ENCODE peak calls at places on chromosomes 13 and 19, in eight cellular contexts. N is neural progenitor cell, V is heart right ventricle, T is lung, M is left lung, Q is heart left ventricle, K is neuronal stem cell, G is gastrocnemius medialis. B is an unnamed sample.

GRCh38 chr13:80977168-80977567 is 636.2 kb upstream of the SPRY2 start:
- DNase-seq in G (no peak), N (no peak), T (no peak), V (no peak), M (no peak), K (no peak), Q (no peak), B (no peak)

GRCh38 chr19:18662972-18663732 is 20.3 kb upstream of the CRTC1 start:
- DNase-seq in G (no peak), T (no peak), V (no peak), M (no peak), K (no peak), Q (no peak), N (peak; percentile 59), B (peak; percentile 65)

GRCh38 chr13:38348890-38349289 is 761 bp upstream of the UFM1 start:
- DNase-seq in Q (no peak), K (peak; percentile 11), G (no peak), V (no peak), T (no peak), M (no peak), N (no peak), B (no peak)

GRCh38 chr19:16442386-16443276 is 29.1 kb downstream of the EPS15L1 start:
- DNase-seq in K (no peak), Q (no peak), G (no peak), M (no peak), V (peak; percentile 38), N (peak; percentile 15), T (no peak), B (no peak)

GRCh38 chr19:16871870-16872269 is 16.9 kb upstream of the F2RL3 start:
- DNase-seq in K (no peak), N (no peak), M (no peak), Q (peak; percentile 54), T (no peak), G (no peak), V (peak; percentile 43), B (no peak)

GRCh38 chr13:29786698-29787097 is 63.7 kb downstream of the UBL3 start:
- DNase-seq in T (no peak), V (no peak), M (no peak), G (no peak), N (no peak), K (no peak), Q (no peak), B (no peak)

GRCh38 chr13:73060251-73061160 is 1.7 kb downstream of the KLF5 start:
- DNase-seq in N (peak; percentile 37), G (peak; percentile 22), Q (no peak), T (no peak), V (peak; percentile 31), M (peak; percentile 36), K (peak; percentile 12), B (peak; percentile 23)

GRCh38 chr19:20444202-20444885 is 121.2 kb downstream of the ZNF737 start:
- DNase-seq in T (no peak), M (no peak), Q (no peak), V (no peak), N (no peak), G (no peak), K (no peak), B (no peak)

GRCh38 chr19:2507109-2507508 is 31.2 kb downstream of the GADD45B start:
- DNase-seq in M (no peak), N (no peak), V (no peak), T (peak; percentile 36), G (no peak), K (no peak), Q (no peak), B (no peak)

GRCh38 chr13:112983428-112984196 is 14.6 kb downstream of the MCF2L start:
- DNase-seq in N (no peak), M (no peak), G (no peak), Q (no peak), K (no peak), T (no peak), V (peak; percentile 55), B (no peak)

GRCh38 chr13:112545866-112546265 is 42.1 kb downstream of the TUBGCP3 start:
- DNase-seq in Q (no peak), K (no peak), M (no peak), G (no peak), V (no peak), T (no peak), N (no peak), B (no peak)

GRCh38 chr13:98761979-98762616 is 9.6 kb upstream of the SLC15A1 start:
- DNase-seq in Q (no peak), V (no peak), M (no peak), T (no peak), K (no peak), G (no peak), N (no peak), B (no peak)

GRCh38 chr19:5170329-5170745 is 170.3 kb downstream of the PTPRS start:
- DNase-seq in Q (peak; percentile 77), G (no peak), V (no peak), M (no peak), T (peak; percentile 36), N (no peak), K (no peak), B (no peak)

GRCh38 chr13:83190020-83190419 is 692.3 kb downstream of the SLITRK1 start:
- DNase-seq in M (no peak), Q (no peak), G (no peak), T (no peak), N (no peak), V (no peak), K (no peak), B (no peak)

GRCh38 chr13:98476538-98476966 is 100.4 kb downstream of the STK24 start:
- DNase-seq in G (no peak), M (peak; percentile 77), T (peak; percentile 53), V (no peak), N (no peak), Q (peak; percentile 79), K (no peak), B (no peak)

GRCh38 chr19:19131989-19132388 is 6.3 kb downstream of the TMEM161A start:
- DNase-seq in K (no peak), G (no peak), V (no peak), T (no peak), Q (no peak), M (no peak), N (no peak), B (no peak)

GRCh38 chr19:33040994-33041827 is 23.5 kb downstream of the RHPN2 start:
- DNase-seq in K (no peak), Q (no peak), N (no peak), T (no peak), M (no peak), G (no peak), V (no peak), B (no peak)

GRCh38 chr19:1040476-1041271 is 767 bp downstream of the ABCA7 start:
- DNase-seq in V (peak; percentile 92), Q (peak; percentile 95), K (peak; percentile 88), N (peak; percentile 96), G (peak; percentile 89), T (peak; percentile 95), M (peak; percentile 93), B (peak; percentile 90)

GRCh38 chr19:1041835-1042685 is 2.2 kb downstream of the ABCA7 start:
- DNase-seq in V (no peak), K (no peak), G (peak; percentile 89), N (no peak), Q (no peak), M (no peak), T (no peak), B (peak; percentile 85)

GRCh38 chr19:1038995-1039645 is 787 bp upstream of the ABCA7 start:
- DNase-seq in K (no peak), V (no peak), G (no peak), N (no peak), M (no peak), T (no peak), Q (no peak), B (no peak)

GRCh38 chr19:1041272-1041834 is 1.4 kb downstream of the ABCA7 start:
- DNase-seq in T (no peak), Q (no peak), K (no peak), V (no peak), N (no peak), M (no peak), G (no peak), B (no peak)

DNA sequence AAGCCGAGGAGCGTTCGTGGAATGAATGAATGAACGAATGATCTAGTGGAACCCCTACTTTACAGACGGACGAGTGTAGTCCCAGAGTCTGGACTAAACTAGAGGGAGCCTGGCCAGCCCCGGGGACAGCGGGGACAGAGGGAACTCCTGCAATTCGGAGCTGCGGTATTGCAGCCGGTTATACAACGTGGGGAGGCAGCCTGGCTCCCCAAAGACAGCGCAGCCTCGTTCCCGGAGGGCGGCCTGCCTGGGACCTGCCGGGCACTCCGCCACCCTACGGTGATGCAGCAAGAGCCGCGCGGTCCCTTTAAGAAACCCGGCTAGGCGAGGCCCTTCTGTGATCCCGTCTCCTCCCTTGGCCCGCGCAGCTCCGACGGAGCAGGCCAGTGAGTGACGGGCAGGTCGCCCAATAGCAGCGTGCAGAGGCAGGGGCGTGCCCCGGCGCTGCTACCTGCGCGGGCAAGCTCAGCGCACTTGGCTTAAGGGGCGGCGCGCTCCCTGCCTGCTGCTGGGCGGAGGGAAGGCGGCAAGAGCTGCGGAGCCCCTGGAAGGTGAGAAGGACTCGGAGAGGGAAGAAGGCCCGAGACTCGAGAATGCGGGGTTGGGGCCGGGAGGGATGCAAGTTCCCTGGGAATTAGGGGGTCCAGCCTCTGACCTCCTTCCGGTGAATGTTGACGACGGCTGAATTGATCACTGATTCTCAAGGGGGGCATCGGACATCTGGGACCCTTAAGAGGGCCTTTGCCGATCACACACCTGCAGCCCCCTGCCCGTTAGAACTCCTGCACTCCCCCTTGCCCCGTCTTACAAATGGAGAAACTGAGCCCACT is at the start of gene ABCA7:
- DNase-seq in Q (peak; percentile 100), V (peak; percentile 98), M (peak; percentile 99), G (peak; percentile 98), K (peak; percentile 96), N (peak; percentile 99), T (peak; percentile 99), B (peak; percentile 95)
- H3K4me3 ChIP-seq in Q (peak within 1 kb of the TSS; percentile 68), V (peak within 1 kb of the TSS; percentile 59), M (peak within 1 kb of the TSS; percentile 68), G (peak within 1 kb of the TSS; percentile 61), K (peak within 1 kb of the TSS; percentile 71), N (peak within 1 kb of the TSS; percentile 55), T (peak within 1 kb of the TSS; percentile 17), B (peak within 1 kb of the TSS; percentile 48)

GRCh38 chr19:48780684-48781391 is 25.5 kb downstream of the FGF21 start:
- DNase-seq in T (no peak), V (no peak), N (no peak), G (no peak), M (peak; percentile 58), Q (no peak), K (no peak), B (no peak)
- H3K4me1 ChIP-seq in T (no peaks in the 10 kb centered on the region), V (peaks cover 10% of the 10 kb centered on the region), N (no peaks in the 10 kb centered on the region), G (peaks cover 7% of the 10 kb centered on the region), M (no peaks in the 10 kb centered on the region), Q (peaks cover 14% of the 10 kb centered on the region), K (no peaks in the 10 kb centered on the region), B (peaks cover 12% of the 10 kb centered on the region)

DNA sequence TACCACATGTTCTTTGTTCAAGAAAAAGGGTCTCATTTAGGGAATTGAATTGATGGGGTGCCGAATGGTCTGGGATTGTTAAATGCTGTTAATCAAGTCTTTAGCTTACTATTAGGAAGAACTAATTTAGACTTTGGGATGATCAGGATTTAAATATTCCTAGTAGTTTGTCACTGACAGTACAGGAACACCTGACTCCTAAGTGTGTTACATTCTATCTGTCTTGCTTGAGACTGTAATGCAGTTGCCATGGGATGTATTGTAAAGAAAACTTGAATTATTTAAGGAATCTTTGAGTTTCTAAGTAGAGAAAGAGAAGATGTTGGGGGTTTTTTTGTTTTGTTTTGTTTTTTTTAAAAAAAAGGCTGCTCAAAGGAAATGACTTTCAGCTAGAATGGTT is 17.8 kb upstream of the KCTD4 start:
- DNase-seq in T (no peak), G (no peak), Q (no peak), N (no peak), V (no peak), M (no peak), K (no peak), B (no peak)
- H3K4me3 ChIP-seq in T (no peak overlapping the region), G (peak overlapping the region; percentile 26), Q (no peak overlapping the region), N (no peak overlapping the region), V (no peak overlapping the region), M (no peak overlapping the region), K (no peak overlapping the region), B (no peak overlapping the region)

GRCh38 chr19:6604906-6605305 is 14.0 kb upstream of the CD70 start:
- DNase-seq in T (no peak), M (no peak), N (no peak), Q (no peak), V (no peak), K (no peak), G (no peak), B (no peak)
- H3K4me1 ChIP-seq in T (no peaks in the 10 kb centered on the region), M (no peaks in the 10 kb centered on the region), N (no peaks in the 10 kb centered on the region), Q (no peaks in the 10 kb centered on the region), V (no peaks in the 10 kb centered on the region), K (no peaks in the 10 kb centered on the region), G (no peaks in the 10 kb centered on the region), B (no peaks in the 10 kb centered on the region)

B was measured in tibial artery.